ENCODE peak calls at places on chromosomes 11 and 22, in eight cellular contexts. I is AG09309, G is adrenal gland, Y is cardiac muscle cell, K is OCI-LY7, V is brain microvascular endothelial cell, B is left ventricle myocardium inferior, X is upper lobe of right lung. M is an unnamed sample.

GRCh38 chr11:28342704-28343103 is 234.5 kb downstream of the METTL15 start:
- DNase-seq in V (no peak), B (no peak), I (no peak), G (no peak), Y (peak), K (no peak), X (no peak), M (no peak)

GRCh38 chr11:57639321-57640067 is 10.2 kb downstream of the YPEL4 start:
- DNase-seq in I (no peak), V (no peak), G (no peak), B (no peak), K (peak), Y (peak), X (no peak), M (peak)

GRCh38 chr11:115941481-115941993 is 437.3 kb upstream of the CADM1 start:
- DNase-seq in X (peak), G (peak), V (peak), B (peak), K (no peak), Y (peak), I (peak), M (peak)

GRCh38 chr22:39253427-39254070 is 8.8 kb upstream of the PDGFB start:
- DNase-seq in K (no peak), B (peak), X (no peak), I (peak), G (peak), Y (peak), V (peak), M (peak)

GRCh38 chr11:117185739-117186430 is 7.3 kb downstream of the SIDT2 start:
- DNase-seq in G (no peak), X (no peak), V (no peak), B (peak), Y (no peak), I (no peak), K (peak), M (no peak)

GRCh38 chr11:26569646-26570045 is 2.4 kb downstream of the MUC15 start:
- DNase-seq in B (no peak), I (no peak), G (no peak), Y (no peak), V (no peak), X (no peak), K (no peak), M (no peak)

GRCh38 chr11:38014405-38014804 is 1416.4 kb upstream of the RAG2 start:
- DNase-seq in B (no peak), I (no peak), X (no peak), G (no peak), V (peak), Y (peak), K (no peak), M (peak)

GRCh38 chr11:82494988-82495432 is 238.7 kb downstream of the FAM181B start:
- DNase-seq in V (no peak), Y (no peak), X (no peak), K (peak), I (no peak), G (peak), B (no peak), M (no peak)

GRCh38 chr11:44754876-44755552 is 28.3 kb downstream of the TSPAN18 start:
- DNase-seq in K (no peak), B (no peak), G (no peak), V (no peak), Y (no peak), I (no peak), X (peak), M (no peak)

GRCh38 chr11:29781268-29781667 is 235.6 kb downstream of the KCNA4 start:
- DNase-seq in X (no peak), V (no peak), K (no peak), Y (peak), G (no peak), B (peak), I (no peak), M (no peak)

GRCh38 chr11:34653851-34654490 is 33.1 kb downstream of the EHF start:
- DNase-seq in B (no peak), G (peak), V (peak), Y (peak), K (no peak), I (peak), X (peak), M (peak)

DNA sequence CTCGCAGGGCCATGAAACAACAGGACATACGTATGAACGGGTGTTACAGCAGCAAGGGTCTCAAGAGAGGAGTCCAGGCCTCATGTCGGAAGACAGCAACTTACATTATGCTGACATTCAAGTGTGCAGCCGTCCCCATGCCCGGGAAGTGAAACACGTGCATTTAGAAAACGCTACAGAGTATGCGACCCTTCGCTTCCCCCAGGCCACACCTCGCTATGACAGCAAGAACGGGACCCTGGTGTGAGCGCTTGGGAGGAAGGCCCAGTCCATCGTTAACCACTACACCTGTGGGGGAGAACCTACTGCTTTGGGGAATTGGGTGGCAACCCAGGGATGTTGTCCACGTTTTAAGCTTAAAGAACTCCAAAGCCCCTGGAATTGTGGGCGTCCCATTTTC is 7.2 kb downstream of the C11orf52 start:
- DNase-seq in B (no peak), K (no peak), V (no peak), I (no peak), X (no peak), G (no peak), Y (no peak), M (no peak)
- H3K4me3 ChIP-seq in B (peak), K (peak), V (no peak), I (no peak), X (no peak), G (no peak), Y (no peak), M (no peak)

GRCh38 chr22:23837496-23837859 is 1.3 kb downstream of the DERL3 start:
- DNase-seq in K (no peak), V (no peak), G (no peak), X (no peak), B (no peak), Y (no peak), I (no peak), M (no peak)

GRCh38 chr22:23836281-23836680 is 2.5 kb downstream of the DERL3 start:
- DNase-seq in X (no peak), K (no peak), G (no peak), I (no peak), B (no peak), Y (no peak), V (no peak), M (no peak)

GRCh38 chr22:23836692-23837495 is 1.9 kb downstream of the DERL3 start:
- DNase-seq in I (no peak), G (no peak), K (no peak), X (no peak), Y (no peak), B (no peak), V (no peak), M (no peak)

GRCh38 chr22:23838686-23839468 is at the start of gene DERL3:
- DNase-seq in B (peak), X (peak), Y (peak), K (peak), G (peak), V (peak), I (peak), M (peak)

GRCh38 chr22:23837911-23838685 is 708 bp downstream of the DERL3 start:
- DNase-seq in X (no peak), V (no peak), B (no peak), I (no peak), G (no peak), K (peak), Y (no peak), M (no peak)
- TF ChIP-seq CTCF in X (no peak), V (no peak), B (no peak), I (no peak), G (no peak), K (peak), Y (no peak), M (no peak)

DNA sequence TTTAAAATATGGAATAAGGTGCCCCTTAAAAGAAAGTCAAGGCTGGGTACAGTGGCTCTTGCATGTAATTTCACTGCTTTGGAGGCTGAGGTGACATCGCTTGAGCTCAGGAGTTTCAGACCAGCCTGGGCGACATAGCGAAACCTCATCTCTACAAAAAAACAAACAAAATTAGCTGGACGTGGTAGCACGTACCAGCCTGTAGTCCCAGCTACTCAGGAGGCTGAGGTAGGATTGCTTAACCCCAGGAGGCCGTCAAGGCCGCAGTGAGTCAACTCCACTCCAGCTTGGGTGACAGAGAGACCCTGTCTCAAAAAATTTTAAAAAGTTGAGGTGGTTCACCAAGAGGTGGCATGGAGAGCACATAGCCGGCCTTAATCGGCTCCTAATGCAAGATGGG is 17.7 kb upstream of the ADORA2A start:
- DNase-seq in V (no peak), K (no peak), B (no peak), G (peak), I (no peak), X (no peak), Y (no peak), M (no peak)
- H3K4me3 ChIP-seq in V (no peak), K (no peak), B (no peak), G (no peak), I (no peak), X (no peak), Y (no peak), M (no peak)

GRCh38 chr11:133896642-133897330 is 51.5 kb upstream of the SPATA19 start:
- DNase-seq in K (no peak), V (no peak), Y (no peak), B (no peak), I (no peak), G (no peak), X (no peak), M (no peak)

GRCh38 chr11:133896028-133896427 is 50.7 kb upstream of the SPATA19 start:
- DNase-seq in B (no peak), I (no peak), G (no peak), V (no peak), K (no peak), X (no peak), Y (no peak), M (no peak)

GRCh38 chr11:133898770-133899115 is 53.4 kb upstream of the SPATA19 start:
- DNase-seq in B (no peak), X (no peak), Y (no peak), G (no peak), K (no peak), V (no peak), I (no peak), M (no peak)

GRCh38 chr11:133897331-133897650 is 52.0 kb upstream of the SPATA19 start:
- DNase-seq in Y (no peak), V (no peak), G (no peak), K (no peak), I (no peak), X (no peak), B (no peak), M (no peak)

DNA sequence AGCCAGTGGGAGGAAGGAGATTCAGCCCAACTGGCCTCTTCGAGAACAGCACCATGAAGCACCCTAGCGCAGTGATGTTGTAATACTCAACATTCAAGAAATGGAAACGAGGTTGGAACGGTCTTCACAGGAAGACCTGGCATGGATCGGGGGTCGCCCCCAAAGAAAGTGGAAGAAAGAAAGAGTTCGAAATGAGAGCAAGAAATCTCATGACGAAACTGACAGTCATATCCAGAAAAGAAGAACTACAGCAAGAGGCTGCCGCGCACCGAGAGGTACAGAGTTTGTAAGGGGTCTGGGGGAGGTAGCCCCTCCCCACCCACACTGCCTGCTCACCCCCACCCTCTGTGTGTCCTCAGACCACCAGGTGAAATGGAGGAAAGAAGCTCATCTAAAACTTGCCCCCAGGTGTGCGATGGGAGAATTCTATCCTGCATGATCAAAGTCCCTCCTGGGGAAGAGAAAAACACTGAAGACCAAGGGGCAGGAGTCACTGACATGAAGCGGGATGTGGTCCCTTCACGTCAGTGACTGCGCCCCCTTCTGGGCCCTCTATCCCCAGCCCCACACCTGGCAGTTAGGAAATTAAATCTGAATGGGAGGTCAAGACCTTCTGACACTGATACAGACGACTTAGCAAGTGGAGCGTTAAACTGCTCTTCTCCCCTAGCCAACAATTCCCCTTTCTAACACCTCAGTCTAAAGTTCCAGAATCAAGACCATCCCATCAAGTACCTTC is 52.9 kb upstream of the SPATA19 start:
- DNase-seq in X (no peak), I (no peak), Y (no peak), G (no peak), V (no peak), B (no peak), K (no peak), M (no peak)
- TF ChIP-seq CTCF in X (no peak), I (no peak), Y (no peak), G (no peak), V (no peak), B (no peak), K (peak), M (no peak)

GRCh38 chr11:65942531-65942930 is 2.7 kb upstream of the TSGA10IP start:
- DNase-seq in V (no peak), X (no peak), Y (no peak), I (no peak), G (peak), K (no peak), B (no peak), M (no peak)

GRCh38 chr11:65944191-65944590 is 1.1 kb upstream of the TSGA10IP start:
- DNase-seq in K (no peak), V (no peak), Y (no peak), I (no peak), X (no peak), B (no peak), G (no peak), M (no peak)

GRCh38 chr11:65945430-65945911 is at the start of gene TSGA10IP:
- DNase-seq in X (no peak), G (no peak), K (no peak), B (no peak), Y (no peak), I (no peak), V (no peak), M (no peak)

GRCh38 chr11:65944767-65945166 is 513 bp upstream of the TSGA10IP start:
- DNase-seq in Y (no peak), B (no peak), G (no peak), K (no peak), X (no peak), V (no peak), I (no peak), M (no peak)

GRCh38 chr11:65941720-65942310 is 3.5 kb upstream of the TSGA10IP start:
- DNase-seq in B (no peak), V (no peak), K (no peak), I (no peak), Y (no peak), X (no peak), G (no peak), M (no peak)
- H3K4me3 ChIP-seq in B (no peak), V (no peak), K (no peak), I (no peak), Y (no peak), X (no peak), G (no peak), M (no peak)

GRCh38 chr22:46537946-46538815 is 761 bp upstream of the CELSR1 start:
- DNase-seq in K (no peak), I (no peak), X (peak), Y (peak), G (no peak), B (peak), V (peak), M (no peak)
- TF ChIP-seq CTCF in K (no peak), I (peak), X (peak), Y (peak), G (no peak), B (peak), V (peak), M (no peak)

GRCh38 chr11:16547879-16548278 is 190.6 kb upstream of the C11orf58 start:
- DNase-seq in Y (no peak), K (no peak), B (no peak), I (no peak), X (no peak), G (no peak), V (no peak), M (no peak)

GRCh38 chr11:16543642-16544041 is 187.3 kb upstream of the SOX6 start:
- DNase-seq in G (no peak), I (no peak), V (no peak), K (no peak), Y (no peak), X (no peak), B (no peak), M (no peak)

GRCh38 chr11:16536513-16536912 is 180.2 kb upstream of the SOX6 start:
- DNase-seq in V (no peak), X (no peak), Y (no peak), K (no peak), B (no peak), G (no peak), I (no peak), M (no peak)

DNA sequence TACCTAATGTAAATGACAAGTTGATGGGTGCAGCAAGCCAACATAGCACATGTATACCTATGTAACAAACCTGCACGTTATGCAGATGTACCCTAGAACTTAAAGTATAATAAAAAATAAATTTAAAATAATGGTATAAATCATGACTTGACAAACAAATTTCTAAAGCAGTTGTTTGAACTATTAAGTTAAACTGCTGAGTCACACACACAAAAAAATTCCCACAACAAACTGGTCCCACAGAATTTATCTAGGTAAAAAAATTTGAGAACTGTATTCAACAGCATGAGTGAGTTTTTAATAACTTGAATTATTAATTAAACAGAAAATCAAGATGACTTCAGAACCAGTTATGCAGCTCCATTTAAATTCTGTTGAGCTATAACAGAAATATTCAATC is 186.0 kb upstream of the SOX6 start:
- DNase-seq in K (no peak), G (no peak), Y (no peak), B (no peak), I (no peak), X (no peak), V (no peak), M (no peak)
- H3K4me3 ChIP-seq in K (no peak), G (no peak), Y (no peak), B (no peak), I (no peak), X (no peak), V (no peak), M (no peak)

GRCh38 chr11:46874586-46874985 is 28.5 kb upstream of the CKAP5 start:
- DNase-seq in K (no peak), V (no peak), I (no peak), G (no peak), Y (no peak), X (no peak), B (no peak), M (no peak)
- TF ChIP-seq CTCF in K (no peak), V (no peak), I (no peak), G (no peak), Y (no peak), X (no peak), B (no peak), M (no peak)

DNA sequence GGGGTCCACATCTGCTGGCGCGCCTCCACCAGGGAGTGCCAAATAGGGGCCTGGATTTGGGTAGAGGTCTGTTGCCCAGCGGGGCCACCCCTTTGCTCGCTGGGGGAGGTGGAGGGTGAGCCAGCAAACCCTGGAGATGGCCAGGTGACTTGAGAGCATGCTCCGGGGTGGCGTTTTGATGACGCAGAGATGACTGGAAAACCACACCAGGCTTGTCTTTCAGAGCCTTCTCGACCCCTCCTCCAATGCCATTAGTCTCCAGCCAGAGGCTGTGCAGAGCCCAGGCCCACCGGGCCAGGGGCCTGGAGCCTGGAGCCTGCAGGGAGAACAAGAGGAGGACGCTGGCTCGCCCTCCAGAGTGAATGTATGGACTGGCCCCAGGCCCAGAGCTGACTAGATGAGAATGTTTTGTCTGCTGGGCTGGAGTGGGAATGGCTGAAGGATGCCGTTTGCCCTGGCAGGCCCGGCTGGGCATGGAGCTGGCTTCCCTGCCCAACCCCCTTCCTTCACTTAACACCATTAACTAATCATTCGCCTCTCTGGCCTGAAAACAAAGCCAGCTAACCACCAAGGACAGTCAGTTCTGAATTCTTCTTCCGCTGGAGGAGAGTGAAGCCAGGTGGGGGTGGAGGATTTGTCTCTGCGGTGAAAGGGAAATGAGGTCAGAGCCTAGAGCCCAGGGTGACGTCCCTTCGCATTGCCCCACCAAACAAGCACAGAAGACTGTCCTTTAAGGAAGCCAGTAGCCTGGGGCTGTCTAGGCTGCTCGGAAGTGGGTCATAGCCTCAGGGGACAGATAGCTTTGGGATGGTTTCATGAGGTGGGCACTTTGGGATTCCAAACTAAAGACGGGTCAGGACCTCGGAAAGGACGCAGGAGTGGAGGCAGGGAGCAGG is 1.6 kb upstream of the MCAM start:
- DNase-seq in G (peak), V (peak), K (peak), X (no peak), Y (peak), I (no peak), B (no peak), M (no peak)
- H3K4me3 ChIP-seq in G (no peak), V (no peak), K (no peak), X (no peak), Y (no peak), I (no peak), B (peak), M (no peak)

M was measured in astrocyte of the cerebellum.